ENCODE peak calls at places on chromosomes 1 and 21, in five cellular contexts. E, V, L, Z and S are unnamed samples.

GRCh38 chr1:58200437-58200836 is 346.1 kb downstream of the OMA1 start:
- DNase-seq in Z (no peak), L (no peak), V (no peak), E (no peak), S (no peak)

GRCh38 chr21:34737115-34737514 is 68.3 kb downstream of the CLIC6 start:
- DNase-seq in V (no peak), E (no peak), Z (no peak), L (no peak), S (no peak)

GRCh38 chr1:29800120-29800519 is 563.8 kb downstream of the PTPRU start:
- DNase-seq in E (no peak), Z (no peak), V (no peak), L (no peak), S (no peak)

GRCh38 chr21:35349378-35350080 is 300.4 kb upstream of the RUNX1 start:
- DNase-seq in V (no peak), E (no peak), L (no peak), Z (no peak), S (no peak)

GRCh38 chr1:6359568-6360496 is 33.7 kb downstream of the ACOT7 start:
- DNase-seq in V (peak; percentile 40), E (peak; percentile 50), Z (peak; percentile 42), L (peak; percentile 30), S (peak; percentile 69)

GRCh38 chr1:246297314-246298273 is 209.5 kb downstream of the SMYD3 start:
- DNase-seq in E (no peak), L (peak; percentile 30), V (no peak), Z (no peak), S (no peak)

GRCh38 chr1:236356141-236356540 is 37.9 kb upstream of the EDARADD start:
- DNase-seq in E (no peak), V (no peak), L (no peak), Z (no peak), S (no peak)

GRCh38 chr1:189175889-189176288 is 1301.8 kb downstream of the BRINP3 start:
- DNase-seq in L (no peak), E (no peak), Z (no peak), V (no peak), S (no peak)

GRCh38 chr1:5990913-5991783 is 1.1 kb downstream of the NPHP4 start:
- DNase-seq in E (peak; percentile 31), Z (peak; percentile 65), L (peak; percentile 33), V (no peak), S (no peak)

GRCh38 chr21:46109251-46110221 is 11.6 kb downstream of the COL6A2 start:
- DNase-seq in V (no peak), Z (no peak), E (no peak), L (no peak), S (no peak)

GRCh38 chr1:109331113-109331512 is 24.3 kb upstream of the MYBPHL start:
- DNase-seq in L (no peak), V (no peak), Z (no peak), E (no peak), S (no peak)

GRCh38 chr1:7899741-7900140 is 40.9 kb downstream of the TNFRSF9 start:
- DNase-seq in V (no peak), Z (no peak), E (no peak), L (no peak), S (peak; percentile 7)

GRCh38 chr1:204437796-204438570 is 26.4 kb upstream of the PPP1R15B start:
- DNase-seq in L (no peak), Z (no peak), E (no peak), V (no peak), S (no peak)

GRCh38 chr1:40226187-40226586 is 21.6 kb upstream of the TMCO2 start:
- DNase-seq in E (no peak), L (no peak), Z (no peak), V (no peak), S (no peak)

GRCh38 chr1:173128737-173129136 is 78.0 kb upstream of the TNFSF18 start:
- DNase-seq in Z (no peak), L (no peak), V (no peak), E (no peak), S (no peak)